ENCODE peak calls at places on chromosomes 1 and 21, in four cellular contexts. L is K562, G is HepG2, U is WTC11. X is an unnamed sample.

GRCh38 chr1:14300991-14301703 is 297.3 kb upstream of the KAZN start:
- DNase-seq in L (no peak), G (no peak), U (no peak), X (peak; percentile 23)

GRCh38 chr1:195791796-195792195 is 816.4 kb downstream of the KCNT2 start:
- DNase-seq in G (no peak), L (no peak), U (no peak), X (no peak)

GRCh38 chr1:212368073-212368484 is 46.6 kb downstream of the PACC1 start:
- DNase-seq in U (peak; percentile 59), G (peak; percentile 61), L (peak; percentile 68), X (peak; percentile 60)

GRCh38 chr1:222339371-222339947 is 208.4 kb downstream of the HHIPL2 start:
- DNase-seq in G (no peak), U (no peak), L (no peak), X (no peak)

GRCh38 chr1:1225913-1226312 is 5.9 kb downstream of the SDF4 start:
- DNase-seq in U (no peak), G (no peak), L (no peak), X (no peak)

GRCh38 chr1:117535776-117536175 is 70.1 kb upstream of the TENT5C start:
- DNase-seq in L (no peak), U (no peak), G (no peak), X (no peak)

GRCh38 chr1:159913451-159914192 is 11.7 kb downstream of the TAGLN2 start:
- DNase-seq in L (no peak), G (no peak), U (no peak), X (no peak)

GRCh38 chr1:83959824-83960441 is 39.0 kb downstream of the TTLL7 start:
- DNase-seq in G (no peak), L (no peak), U (no peak), X (no peak)

GRCh38 chr1:92076363-92076762 is 1.2 kb upstream of the SETSIP start:
- DNase-seq in L (no peak), U (no peak), G (no peak), X (no peak)

GRCh38 chr1:62358974-62359373 is 39.7 kb upstream of the KANK4 start:
- DNase-seq in U (no peak), L (no peak), G (no peak), X (no peak)

GRCh38 chr1:233406339-233406960 is 78.9 kb downstream of the MAP3K21 start:
- DNase-seq in G (no peak), U (no peak), L (no peak), X (peak; percentile 16)

GRCh38 chr1:7919880-7920279 is 20.8 kb downstream of the TNFRSF9 start:
- DNase-seq in U (no peak), L (no peak), G (no peak), X (no peak)

GRCh38 chr1:168488153-168488552 is 55.6 kb downstream of the XCL2 start:
- DNase-seq in U (no peak), G (no peak), L (no peak), X (no peak)

GRCh38 chr1:219784660-219785391 is 143.5 kb downstream of the SLC30A10 start:
- DNase-seq in G (no peak), L (no peak), U (no peak), X (no peak)

GRCh38 chr1:186188004-186188539 is 187.0 kb downstream of the TPR start:
- DNase-seq in G (no peak), L (no peak), U (no peak), X (no peak)

GRCh38 chr1:213934642-213935041 is 53.1 kb upstream of the PROX1 start:
- DNase-seq in U (no peak), L (no peak), G (no peak), X (no peak)

GRCh38 chr1:40595623-40596022 is 64.2 kb downstream of the ZNF684 start:
- DNase-seq in G (no peak), U (no peak), L (no peak), X (no peak)

GRCh38 chr1:218679391-218679790 is 334.3 kb downstream of the TGFB2 start:
- DNase-seq in L (no peak), G (no peak), U (no peak), X (no peak)

GRCh38 chr21:38990424-38990794 is 184.7 kb downstream of the ETS2 start:
- DNase-seq in L (no peak), U (no peak), G (peak; percentile 61), X (peak; percentile 49)

GRCh38 chr1:219296430-219296850 is 122.8 kb downstream of the LYPLAL1 start:
- DNase-seq in L (no peak), U (no peak), G (no peak), X (no peak)

GRCh38 chr1:217274416-217274815 is 356.5 kb downstream of the GPATCH2 start:
- DNase-seq in G (no peak), U (no peak), L (no peak), X (no peak)

GRCh38 chr1:97034651-97035050 is 313.1 kb downstream of the PTBP2 start:
- DNase-seq in U (no peak), G (no peak), L (no peak), X (no peak)

GRCh38 chr1:109529895-109530456 is 9.7 kb upstream of the GPR61 start:
- DNase-seq in U (no peak), L (no peak), G (no peak), X (peak; percentile 40)
- TF ChIP-seq FOXJ3 in U (no peak), L (no peak), G (no peak), X (no peak)

GRCh38 chr1:101316276-101316675 is 79.5 kb downstream of the S1PR1 start:
- DNase-seq in U (no peak), G (no peak), L (no peak), X (no peak)
- TF ChIP-seq FOXJ3 in U (no peak), G (no peak), L (no peak), X (no peak)

GRCh38 chr1:35488346-35488745 is 68.9 kb downstream of the KIAA0319L start:
- DNase-seq in U (no peak), L (no peak), G (no peak), X (no peak)
- TF ChIP-seq FOXJ3 in U (no peak), L (no peak), G (no peak), X (no peak)

GRCh38 chr21:42039911-42040351 is 29.8 kb upstream of the ZBTB21 start:
- DNase-seq in U (no peak), L (no peak), G (no peak), X (no peak)
- TF ChIP-seq FOXJ3 in U (no peak), L (no peak), G (no peak), X (no peak)

DNA sequence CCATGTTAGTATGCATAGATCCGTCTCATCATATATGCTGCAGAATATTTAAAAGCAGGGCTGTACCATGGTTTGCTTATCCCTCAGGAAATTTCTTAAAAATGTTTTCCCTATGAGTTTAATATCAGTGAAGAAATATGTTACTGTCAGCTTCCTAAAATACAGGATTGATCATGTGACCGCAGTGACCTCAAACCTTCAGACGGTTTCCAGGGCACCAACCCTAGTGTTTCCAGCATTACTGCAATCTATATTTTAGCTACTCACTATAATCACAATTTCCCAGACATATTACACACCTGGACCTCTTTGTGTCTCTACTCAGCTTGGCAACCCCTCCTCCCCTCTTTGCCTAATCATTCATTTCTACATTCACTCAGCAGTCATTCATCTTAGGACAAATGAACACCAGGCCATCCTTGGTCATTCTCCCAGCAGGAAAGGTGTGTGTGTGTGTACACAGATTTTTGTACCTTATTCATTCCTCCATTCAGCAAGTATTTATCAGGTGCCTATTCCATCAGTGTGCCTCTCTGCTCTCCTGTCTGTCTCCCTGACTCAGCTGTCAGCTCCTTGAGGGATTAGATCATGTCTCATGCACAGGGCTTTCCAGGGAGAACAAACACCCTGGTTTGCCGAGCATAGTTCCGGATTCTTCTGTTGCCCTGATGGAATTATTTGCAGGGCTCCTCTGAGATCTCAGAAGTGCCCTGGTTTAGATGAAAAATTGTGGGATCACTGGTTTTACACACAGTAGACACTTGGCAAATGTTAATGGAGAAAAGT is 7.8 kb upstream of the SDHB start:
- DNase-seq in G (no peak), U (no peak), L (no peak), X (no peak)
- TF ChIP-seq FOXJ3 in G (no peak), U (no peak), L (no peak), X (no peak)